ENCODE peak calls at places on chromosome 21, in eight cellular contexts. C is neural progenitor cell; L is CD4-positive, CD25-positive, alpha-beta regulatory T cell; E is aorta; I is effector memory CD4-positive, alpha-beta T cell; T is thoracic aorta; V is IMR-90; D is left lung. Y is an unnamed sample. For H3K9me3, the result is how much of the 10 kb centered on the place peaks cover.

GRCh38 chr21:42655797-42656770 is 2.7 kb downstream of the PDE9A start:
- DNase-seq in T (no peak), D (no peak), V (no peak), L (no peak), E (no peak), C (peak), I (no peak), Y (no peak)

GRCh38 chr21:17002628-17003027 is 510.2 kb upstream of the CXADR start:
- DNase-seq in D (no peak), E (no peak), T (no peak), I (no peak), C (no peak), V (no peak), L (no peak), Y (no peak)

GRCh38 chr21:35932232-35932911 is 128.0 kb downstream of the SETD4 start:
- DNase-seq in D (peak), L (peak), T (no peak), E (peak), C (no peak), I (no peak), V (peak), Y (no peak)

GRCh38 chr21:41950941-41951408 is 2.8 kb downstream of the C2CD2 start:
- DNase-seq in L (no peak), T (no peak), E (peak), D (no peak), I (no peak), V (no peak), C (peak), Y (no peak)

GRCh38 chr21:33069645-33069993 is 322 bp upstream of the OLIG1 start:
- DNase-seq in L (no peak), D (no peak), E (no peak), V (no peak), C (no peak), I (no peak), T (no peak), Y (no peak)

GRCh38 chr21:41767606-41768370 is 936 bp upstream of the RIPK4 start:
- DNase-seq in V (peak), T (no peak), E (no peak), I (no peak), D (no peak), L (peak), C (peak), Y (no peak)

GRCh38 chr21:27424601-27425000 is 457.7 kb upstream of the ADAMTS5 start:
- DNase-seq in L (no peak), T (no peak), I (no peak), D (no peak), C (no peak), E (no peak), V (peak), Y (no peak)

GRCh38 chr21:32733356-32733755 is 5.5 kb upstream of the SYNJ1 start:
- DNase-seq in D (no peak), E (no peak), L (no peak), T (no peak), C (no peak), I (no peak), V (no peak), Y (no peak)

GRCh38 chr21:26756491-26757159 is 88.6 kb downstream of the ADAMTS1 start:
- DNase-seq in C (no peak), E (no peak), I (no peak), T (no peak), L (no peak), V (peak), D (no peak), Y (no peak)

GRCh38 chr21:19640964-19641363 is 1237.4 kb upstream of the TMPRSS15 start:
- DNase-seq in C (no peak), V (no peak), L (no peak), T (no peak), E (no peak), I (no peak), D (no peak), Y (no peak)

GRCh38 chr21:36209626-36210171 is 53.1 kb downstream of the DOP1B start:
- DNase-seq in D (no peak), T (no peak), C (peak), L (peak), E (no peak), I (no peak), V (peak), Y (no peak)

GRCh38 chr21:38802050-38803026 is 3.4 kb upstream of the ETS2 start:
- DNase-seq in C (no peak), I (no peak), V (peak), T (no peak), D (no peak), L (no peak), E (no peak), Y (no peak)

GRCh38 chr21:44011123-44011773 is 861 bp upstream of the TRAPPC10 start:
- DNase-seq in I (no peak), T (no peak), L (no peak), E (no peak), V (no peak), D (no peak), C (no peak), Y (no peak)

GRCh38 chr21:30248844-30249243 is 32.9 kb upstream of the CLDN8 start:
- DNase-seq in I (no peak), C (no peak), L (no peak), D (no peak), V (no peak), E (no peak), T (no peak), Y (no peak)

GRCh38 chr21:46154955-46155513 is 345 bp downstream of the FTCD start:
- DNase-seq in T (no peak), C (no peak), E (peak), L (no peak), I (no peak), V (no peak), D (no peak), Y (no peak)
- H3K9me3 ChIP-seq in T (under half), C (under half), E (under half), L (under half), I (under half), V (under half), D (under half), Y (under half)

DNA sequence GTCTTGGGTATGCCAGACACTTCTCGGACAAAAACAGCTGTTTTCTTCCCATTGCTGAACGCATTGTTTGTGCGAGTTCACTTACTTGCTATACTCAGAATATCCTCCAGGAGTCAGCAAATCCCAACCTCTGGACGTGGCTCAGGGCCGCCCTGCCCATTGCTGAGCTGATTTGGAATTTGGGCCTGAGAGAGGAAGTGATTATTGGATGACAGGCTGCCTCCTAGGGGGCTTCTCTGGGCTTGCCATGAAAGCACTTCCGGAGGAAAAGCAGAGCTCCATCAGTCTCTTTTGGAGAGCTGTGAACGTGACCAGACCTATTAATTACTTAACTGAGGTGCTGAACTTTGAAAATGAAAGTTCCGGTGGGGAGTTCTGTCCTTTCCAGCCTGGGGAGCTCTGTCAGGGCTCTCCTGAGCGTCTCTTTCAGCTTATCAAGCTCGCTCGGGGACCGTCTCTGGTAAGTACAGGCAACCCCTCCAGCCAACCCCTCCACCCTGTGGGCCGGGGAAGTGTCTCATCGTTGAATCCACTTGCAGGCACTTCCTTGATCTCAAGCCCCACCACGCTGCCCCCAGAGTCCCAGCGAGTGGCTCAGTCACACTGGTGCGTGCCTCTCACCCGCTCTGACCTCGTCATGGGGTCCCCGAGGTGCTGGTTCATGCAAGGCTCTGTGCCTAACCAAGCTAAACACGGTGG is 76.9 kb downstream of the CLIC6 start:
- DNase-seq in V (peak), T (peak), E (peak), D (peak), I (no peak), L (peak), C (peak), Y (peak)
- H3K27ac ChIP-seq in V (peak), T (no peak), E (no peak), D (no peak), I (no peak), L (no peak), C (no peak), Y (no peak)

DNA sequence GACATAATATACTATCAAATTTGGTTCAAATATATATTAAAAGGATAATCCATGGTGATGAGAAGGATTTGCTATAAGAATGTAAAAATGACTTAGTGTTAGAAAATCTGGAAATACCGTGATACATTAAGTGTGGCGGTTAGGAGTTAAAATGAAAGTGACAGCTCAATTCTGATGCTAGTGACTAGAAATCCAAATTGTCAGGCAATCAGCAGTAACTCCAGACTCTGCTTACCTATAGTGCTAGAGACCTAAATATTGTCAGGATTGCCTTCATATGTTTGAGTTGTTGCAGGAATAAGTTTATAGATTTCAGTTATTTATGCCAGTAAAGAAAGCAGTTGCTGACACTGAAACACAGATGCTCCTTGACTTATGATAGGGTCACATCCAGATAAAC is 737.4 kb downstream of the MRPL39 start:
- DNase-seq in I (no peak), E (no peak), V (no peak), L (no peak), C (no peak), T (no peak), D (no peak), Y (no peak)
- H3K9me3 ChIP-seq in I (under half), E (under half), V (under half), L (under half), C (under half), T (under half), D (under half), Y (under half)

GRCh38 chr21:34813266-34813886 is 144.6 kb downstream of the CLIC6 start:
- DNase-seq in C (no peak), E (no peak), D (no peak), L (no peak), V (peak), I (no peak), T (no peak), Y (no peak)
- H3K27ac ChIP-seq in C (no peak), E (no peak), D (no peak), L (no peak), V (peak), I (no peak), T (no peak), Y (no peak)

DNA sequence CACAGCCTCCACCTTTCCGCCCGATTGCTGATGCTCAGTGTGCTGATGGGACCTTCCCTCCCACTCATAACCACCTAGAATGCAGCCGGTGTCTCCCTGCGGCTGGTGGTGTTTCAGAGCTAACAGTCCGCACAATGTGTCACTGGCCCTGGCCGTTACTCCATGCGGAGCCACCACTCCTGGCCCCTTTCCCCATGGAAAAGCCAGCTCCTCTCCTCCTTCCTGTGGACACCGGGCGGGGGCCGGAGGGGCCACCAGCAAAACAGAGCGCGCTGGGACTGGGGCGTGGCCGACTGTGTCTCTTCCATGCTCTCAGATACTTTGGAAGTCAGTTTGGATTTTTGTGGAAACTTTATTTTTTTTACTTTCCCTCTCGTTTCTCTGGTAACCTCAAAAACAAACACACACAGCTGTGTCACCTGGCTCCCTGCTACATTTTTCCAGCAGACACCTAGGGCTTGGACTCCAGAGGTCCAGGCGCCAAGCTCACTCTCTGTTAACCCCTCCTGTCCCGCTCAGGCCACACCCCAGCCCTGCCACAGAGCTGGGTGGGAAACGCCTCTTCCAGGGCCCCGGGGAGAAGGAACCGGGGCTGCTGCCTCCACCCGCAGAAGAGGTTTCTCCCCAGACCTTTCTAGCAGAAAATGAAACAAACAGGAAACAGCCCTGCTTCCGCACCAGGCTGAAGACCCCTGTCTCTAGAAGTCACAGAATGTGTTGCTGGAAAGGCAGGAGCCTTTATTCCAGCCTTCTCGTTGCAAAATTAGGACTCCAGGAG is 32.5 kb upstream of the COL6A2 start:
- DNase-seq in C (no peak), I (no peak), E (peak), D (peak), T (peak), L (peak), V (peak), Y (no peak)
- H3K9me3 ChIP-seq in C (under half), I (under half), E (under half), D (under half), T (under half), L (under half), V (under half), Y (under half)

GRCh38 chr21:45957986-45958610 is 23.5 kb upstream of the COL6A1 start:
- DNase-seq in T (no peak), L (no peak), E (peak), D (no peak), V (peak), I (no peak), C (no peak), Y (no peak)

GRCh38 chr21:45957551-45957950 is 24.0 kb upstream of the COL6A1 start:
- DNase-seq in E (no peak), D (no peak), C (no peak), T (no peak), V (no peak), I (no peak), L (no peak), Y (no peak)

GRCh38 chr21:45959779-45960390 is 21.7 kb upstream of the COL6A1 start:
- DNase-seq in V (no peak), L (no peak), T (no peak), I (no peak), E (no peak), D (no peak), C (no peak), Y (no peak)

GRCh38 chr21:45962531-45963224 is 18.9 kb upstream of the COL6A1 start:
- DNase-seq in D (no peak), C (no peak), L (no peak), I (no peak), E (no peak), T (no peak), V (no peak), Y (no peak)

GRCh38 chr21:45959182-45959581 is 22.4 kb upstream of the COL6A1 start:
- DNase-seq in I (no peak), C (no peak), V (no peak), L (no peak), E (no peak), D (no peak), T (no peak), Y (no peak)
- H3K27ac ChIP-seq in I (no peak), C (no peak), V (no peak), L (no peak), E (peak), D (no peak), T (peak), Y (no peak)